ENCODE peak calls at places on chromosomes 5 and 9, in eight cellular contexts. L, O, E, W, S, T, X and Z are unnamed samples.

GRCh38 chr5:124343451-124343867 is 403.0 kb downstream of the ZNF608 start:
- DNase-seq in L (peak; percentile 98), O (no peak), E (peak; percentile 79), W (peak; percentile 94), S (no peak), T (no peak), X (no peak), Z (no peak)

GRCh38 chr5:50967388-50968039 is 301.1 kb downstream of the PARP8 start:
- DNase-seq in L (no peak), O (no peak), E (no peak), W (no peak), S (no peak), T (peak; percentile 48), X (peak; percentile 14), Z (no peak)

GRCh38 chr9:805151-805550 is 36.3 kb upstream of the DMRT1 start:
- DNase-seq in L (no peak), O (no peak), E (no peak), W (no peak), S (no peak), T (no peak), X (no peak), Z (no peak)

GRCh38 chr5:143775258-143775657 is 36.7 kb upstream of the HMHB1 start:
- DNase-seq in L (peak; percentile 87), O (peak; percentile 11), E (no peak), W (peak; percentile 66), S (peak; percentile 44), T (peak; percentile 11), X (no peak), Z (no peak)

GRCh38 chr5:143402464-143403356 is 776 bp downstream of the NR3C1 start:
- DNase-seq in L (peak; percentile 37), O (peak; percentile 72), E (no peak), W (peak; percentile 51), S (peak; percentile 67), T (peak; percentile 59), X (peak; percentile 49), Z (peak; percentile 33)

GRCh38 chr9:129391215-129391614 is 213.2 kb upstream of the IER5L start:
- DNase-seq in L (no peak), O (no peak), E (no peak), W (no peak), S (no peak), T (no peak), X (no peak), Z (no peak)

GRCh38 chr5:148387325-148387724 is 3.6 kb downstream of the FBXO38 start:
- DNase-seq in L (peak; percentile 79), O (no peak), E (peak; percentile 70), W (peak; percentile 76), S (no peak), T (no peak), X (no peak), Z (no peak)

GRCh38 chr5:111532873-111533272 is 20.5 kb upstream of the STARD4 start:
- DNase-seq in L (no peak), O (no peak), E (no peak), W (no peak), S (no peak), T (no peak), X (no peak), Z (no peak)

GRCh38 chr5:86461169-86461956 is 156.4 kb upstream of the COX7C start:
- DNase-seq in L (no peak), O (no peak), E (no peak), W (no peak), S (peak; percentile 4), T (no peak), X (no peak), Z (no peak)

GRCh38 chr9:94167055-94167346 is 82.7 kb downstream of the PTPDC1 start:
- DNase-seq in L (no peak), O (no peak), E (no peak), W (no peak), S (no peak), T (no peak), X (peak; percentile 83), Z (no peak)

GRCh38 chr9:94167376-94167775 is 83.1 kb downstream of the PTPDC1 start:
- DNase-seq in L (no peak), O (no peak), E (no peak), W (no peak), S (no peak), T (no peak), X (no peak), Z (no peak)

GRCh38 chr9:94164756-94165549 is 80.7 kb downstream of the PTPDC1 start:
- DNase-seq in L (no peak), O (no peak), E (no peak), W (no peak), S (no peak), T (no peak), X (no peak), Z (no peak)

GRCh38 chr9:94165592-94166236 is 81.5 kb downstream of the PTPDC1 start:
- DNase-seq in L (peak; percentile 98), O (peak; percentile 98), E (peak; percentile 97), W (peak; percentile 99), S (peak; percentile 99), T (peak; percentile 99), X (peak; percentile 95), Z (peak; percentile 99)

GRCh38 chr9:94166237-94167054 is 82.2 kb downstream of the PTPDC1 start:
- DNase-seq in L (peak; percentile 99), O (peak; percentile 97), E (peak; percentile 98), W (peak; percentile 100), S (peak; percentile 99), T (peak; percentile 99), X (peak; percentile 92), Z (peak; percentile 94)
- TF ChIP-seq CTCF in L (no peak), O (no peak), E (no peak), W (peak; percentile 9), S (no peak), T (no peak), X (no peak), Z (no peak)

DNA sequence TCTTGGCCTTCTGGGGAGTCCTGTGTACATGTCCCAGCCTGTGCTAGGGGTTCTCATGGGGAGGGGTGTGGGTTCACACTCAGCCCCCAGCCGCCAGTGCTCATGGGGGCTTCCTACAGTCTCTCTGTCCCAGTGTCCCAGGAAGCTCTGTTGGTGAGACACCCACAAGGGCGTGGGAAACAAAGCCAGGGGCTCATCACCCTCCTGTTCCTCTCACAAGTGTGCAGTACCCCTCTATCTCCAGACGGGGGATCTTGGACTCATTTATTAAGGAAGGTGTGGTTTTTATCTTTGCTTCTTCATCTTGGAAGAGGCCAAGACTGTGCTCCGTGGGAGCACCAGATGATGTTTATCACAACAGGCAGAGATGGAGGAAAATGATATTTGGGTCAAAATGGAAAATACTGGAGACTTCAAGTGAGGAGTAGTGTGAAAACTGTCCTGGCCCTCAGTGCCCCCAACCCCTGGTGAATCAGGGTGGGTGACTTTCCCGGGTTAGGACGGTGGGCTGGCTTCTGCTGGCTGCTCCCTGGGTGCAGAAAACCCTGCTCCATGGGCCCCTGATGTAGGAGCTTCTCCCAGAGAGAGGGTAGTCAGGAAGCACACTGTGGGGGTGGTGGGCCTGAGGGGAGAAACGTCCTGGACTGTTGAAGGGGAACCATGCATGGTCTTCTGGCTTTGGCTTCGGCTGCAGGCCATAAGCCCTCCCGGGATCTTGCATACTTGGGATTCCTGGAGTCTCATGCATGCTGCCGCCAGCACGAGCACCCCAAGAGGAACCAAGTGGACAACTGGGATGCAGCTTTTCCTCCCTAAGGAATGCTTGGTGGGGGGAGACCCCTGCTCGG is 15.3 kb downstream of the TMEM171 start:
- DNase-seq in L (peak; percentile 58), O (no peak), E (peak; percentile 18), W (peak; percentile 30), S (no peak), T (peak; percentile 61), X (no peak), Z (no peak)
- TF ChIP-seq CTCF in L (peak; percentile 63), O (peak; percentile 44), E (peak; percentile 66), W (no peak), S (no peak), T (peak; percentile 53), X (no peak), Z (no peak)

DNA sequence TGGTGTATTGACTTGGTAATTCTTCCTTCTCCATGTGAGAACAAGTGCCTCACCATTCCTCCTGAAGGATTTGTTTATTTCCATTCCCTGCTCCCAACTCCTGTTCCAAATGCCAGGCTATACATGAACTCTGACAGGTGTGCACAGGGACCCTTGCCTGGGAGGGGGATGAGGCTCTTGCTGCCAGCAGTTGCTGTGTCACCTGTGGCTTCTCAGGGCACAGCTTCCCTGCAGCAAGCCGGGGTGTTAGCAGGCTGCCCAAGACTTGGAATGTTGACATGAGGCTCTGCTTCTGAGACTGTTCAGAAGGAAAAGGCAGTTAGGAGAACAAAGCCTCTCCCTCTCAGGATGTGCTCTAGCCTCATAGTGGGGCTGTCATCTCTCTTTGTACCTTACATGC is 131.3 kb downstream of the DOCK2 start:
- DNase-seq in L (no peak), O (no peak), E (no peak), W (no peak), S (no peak), T (no peak), X (no peak), Z (no peak)
- TF ChIP-seq CTCF in L (no peak), O (no peak), E (no peak), W (no peak), S (no peak), T (no peak), X (no peak), Z (no peak)

DNA sequence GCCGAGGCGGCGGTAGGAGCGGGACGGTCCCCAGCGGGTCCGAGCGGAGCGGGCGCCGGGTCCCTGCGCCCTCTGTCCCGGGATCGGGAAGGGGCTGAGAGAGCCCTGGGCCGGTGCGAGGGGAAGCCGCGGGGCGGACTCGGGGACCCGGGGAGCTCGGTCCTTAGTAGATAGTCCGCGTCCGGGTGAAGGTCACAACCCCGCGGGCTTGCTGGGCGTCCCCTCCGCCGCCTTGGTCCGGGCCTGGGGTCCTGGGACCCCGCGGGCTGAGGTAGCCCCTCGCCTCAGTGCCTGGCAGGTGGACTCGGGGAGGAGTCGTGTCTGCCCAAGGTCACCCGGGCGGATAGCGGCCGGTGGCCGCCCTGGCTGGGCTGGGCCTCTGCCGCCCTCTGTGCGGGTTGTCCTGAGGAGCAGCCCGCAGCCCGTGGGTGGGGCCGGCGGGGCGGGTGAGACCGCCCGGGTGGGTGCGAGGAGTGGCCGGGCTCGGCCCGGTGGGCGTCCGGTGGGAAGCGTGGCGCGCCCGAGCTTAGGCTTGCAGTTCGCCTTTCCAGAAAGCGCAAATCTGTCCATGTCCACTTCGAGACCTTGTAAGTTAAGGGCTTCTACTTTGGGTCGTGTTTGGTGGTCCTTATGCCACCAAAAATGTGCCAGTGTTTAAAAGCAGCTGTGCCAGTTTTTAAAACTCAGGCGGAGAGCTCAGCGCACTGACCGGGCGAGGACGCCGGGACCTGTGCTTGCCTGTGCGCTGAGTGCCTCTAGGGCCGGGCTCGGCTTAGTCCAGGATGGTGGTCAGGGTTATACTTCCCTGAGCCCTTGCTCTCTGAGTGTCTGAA is 553 bp downstream of the SDHA start:
- DNase-seq in L (no peak), O (peak; percentile 39), E (no peak), W (peak; percentile 19), S (peak; percentile 51), T (no peak), X (peak; percentile 41), Z (peak; percentile 26)
- TF ChIP-seq CTCF in L (no peak), O (no peak), E (no peak), W (no peak), S (no peak), T (no peak), X (no peak), Z (no peak)

GRCh38 chr9:128006360-128007024 is 25.7 kb upstream of the EEIG1 start:
- DNase-seq in L (peak; percentile 21), O (no peak), E (no peak), W (no peak), S (no peak), T (no peak), X (no peak), Z (no peak)
- TF ChIP-seq CTCF in L (no peak), O (no peak), E (no peak), W (no peak), S (no peak), T (no peak), X (no peak), Z (no peak)